ENCODE peak calls at places on chromosomes 2 and 18, in four cellular contexts. B is AG08396, D is kidney, V is Peyer's patch. U is an unnamed sample.

GRCh38 chr2:174340400-174341300 is 5.9 kb downstream of the SP9 start:
- DNase-seq in B (no peak), D (peak), V (no peak), U (no peak)

GRCh38 chr2:121771976-121772742 is 16.7 kb downstream of the TSN start:
- DNase-seq in B (no peak), D (no peak), V (no peak), U (no peak)

GRCh38 chr2:121558329-121558728 is 27.6 kb downstream of the RNU4ATAC start:
- DNase-seq in B (no peak), D (no peak), V (no peak), U (no peak)

GRCh38 chr2:85213404-85213803 is 80.2 kb downstream of the TCF7L1 start:
- DNase-seq in B (no peak), D (no peak), V (no peak), U (no peak)

GRCh38 chr2:133215477-133215876 is 352.8 kb downstream of the NCKAP5 start:
- DNase-seq in B (no peak), D (no peak), V (no peak), U (no peak)

GRCh38 chr2:241010531-241011295 is 12.3 kb downstream of the SNED1 start:
- DNase-seq in B (no peak), D (peak), V (no peak), U (peak)

GRCh38 chr2:76019130-76019529 is 308.4 kb upstream of the GCFC2 start:
- DNase-seq in B (no peak), D (no peak), V (no peak), U (no peak)

GRCh38 chr18:23099621-23100020 is 35.7 kb upstream of the CABLES1 start:
- DNase-seq in B (no peak), D (peak), V (no peak), U (peak)

GRCh38 chr2:45330113-45330512 is 281.0 kb downstream of the SRBD1 start:
- DNase-seq in B (no peak), D (no peak), V (no peak), U (no peak)

GRCh38 chr2:2101924-2102323 is 229.2 kb downstream of the MYT1L start:
- DNase-seq in B (no peak), D (no peak), V (no peak), U (no peak)

GRCh38 chr2:112482309-112483046 is 522 bp downstream of the TTL start:
- DNase-seq in B (peak), D (peak), V (peak), U (no peak)

GRCh38 chr2:42147641-42148274 is 21.4 kb upstream of the EML4 start:
- DNase-seq in B (no peak), D (no peak), V (no peak), U (no peak)

GRCh38 chr18:63182861-63183260 is 136.7 kb downstream of the BCL2 start:
- DNase-seq in B (no peak), D (no peak), V (peak), U (no peak)

GRCh38 chr2:196544906-196545433 is 94.5 kb upstream of the CCDC150 start:
- DNase-seq in B (no peak), D (no peak), V (no peak), U (no peak)

GRCh38 chr2:105438104-105438929 is 39.5 kb upstream of the FHL2 start:
- DNase-seq in B (peak), D (peak), V (no peak), U (no peak)

GRCh38 chr2:237978058-237978712 is 11.4 kb downstream of the UBE2F start:
- DNase-seq in B (peak), D (no peak), V (peak), U (no peak)

GRCh38 chr2:177254433-177255226 is 9.9 kb downstream of the NFE2L2 start:
- DNase-seq in B (no peak), D (no peak), V (no peak), U (no peak)

GRCh38 chr2:191366199-191366598 is 121.0 kb downstream of the MYO1B start:
- DNase-seq in B (peak), D (no peak), V (no peak), U (no peak)

GRCh38 chr2:192162392-192163042 is 32.2 kb downstream of the TMEFF2 start:
- DNase-seq in B (peak), D (no peak), V (peak), U (no peak)

GRCh38 chr2:108965540-108966299 is 23.3 kb downstream of the EDAR start:
- DNase-seq in B (no peak), D (no peak), V (peak), U (no peak)